ENCODE peak calls at places on chromosomes 16 and 17, in five cellular contexts. One of them, this sample, is unnamed.

GRCh38 chr17:34375598-34375997 is 12.6 kb upstream of the CCL1 start:
- DNase-seq in activated CD4-positive, alpha-beta T cell treated with anti-CD3 and anti-CD28 coated beads, Interleukin-2, amount 50 U/mL, for 24 hours: no peak
- DNase-seq in A549: no peak
- DNase-seq in Kasumi-1: no peak
- DNase-seq in fibroblast of lung: no peak
- DNase-seq in this sample: no peak

GRCh38 chr17:19541445-19541844 is 7.8 kb downstream of the SLC47A1 start:
- DNase-seq in activated CD4-positive, alpha-beta T cell treated with anti-CD3 and anti-CD28 coated beads, Interleukin-2, amount 50 U/mL, for 24 hours: no peak
- DNase-seq in A549: no peak
- DNase-seq in Kasumi-1: no peak
- DNase-seq in fibroblast of lung: no peak
- DNase-seq in this sample: no peak

GRCh38 chr17:78852709-78853111 is 12.1 kb upstream of the USP36 start:
- DNase-seq in activated CD4-positive, alpha-beta T cell treated with anti-CD3 and anti-CD28 coated beads, Interleukin-2, amount 50 U/mL, for 24 hours: no peak
- DNase-seq in A549: no peak
- DNase-seq in Kasumi-1: no peak
- DNase-seq in fibroblast of lung: no peak
- DNase-seq in this sample: no peak

GRCh38 chr17:2397247-2398171 is 3.4 kb downstream of the MNT start:
- DNase-seq in activated CD4-positive, alpha-beta T cell treated with anti-CD3 and anti-CD28 coated beads, Interleukin-2, amount 50 U/mL, for 24 hours: no peak
- DNase-seq in A549: no peak
- DNase-seq in Kasumi-1: no peak
- DNase-seq in fibroblast of lung: no peak
- DNase-seq in this sample: no peak

GRCh38 chr16:31079342-31079944 is 5.2 kb downstream of the ZNF646 start:
- DNase-seq in activated CD4-positive, alpha-beta T cell treated with anti-CD3 and anti-CD28 coated beads, Interleukin-2, amount 50 U/mL, for 24 hours: no peak
- DNase-seq in A549: no peak
- DNase-seq in Kasumi-1: peak; percentile 88
- DNase-seq in fibroblast of lung: no peak
- DNase-seq in this sample: no peak

GRCh38 chr17:45906237-45906636 is 11.9 kb downstream of the MAPT start:
- DNase-seq in activated CD4-positive, alpha-beta T cell treated with anti-CD3 and anti-CD28 coated beads, Interleukin-2, amount 50 U/mL, for 24 hours: no peak
- DNase-seq in A549: no peak
- DNase-seq in Kasumi-1: no peak
- DNase-seq in fibroblast of lung: no peak
- DNase-seq in this sample: no peak

GRCh38 chr16:7921360-7921759 is 588.7 kb downstream of the RBFOX1 start:
- DNase-seq in activated CD4-positive, alpha-beta T cell treated with anti-CD3 and anti-CD28 coated beads, Interleukin-2, amount 50 U/mL, for 24 hours: no peak
- DNase-seq in A549: no peak
- DNase-seq in Kasumi-1: no peak
- DNase-seq in fibroblast of lung: no peak
- DNase-seq in this sample: no peak

GRCh38 chr16:74825941-74826340 is 51.3 kb upstream of the FA2H start:
- DNase-seq in activated CD4-positive, alpha-beta T cell treated with anti-CD3 and anti-CD28 coated beads, Interleukin-2, amount 50 U/mL, for 24 hours: no peak
- DNase-seq in A549: no peak
- DNase-seq in Kasumi-1: no peak
- DNase-seq in fibroblast of lung: no peak
- DNase-seq in this sample: no peak

GRCh38 chr16:75053791-75054555 is 55.1 kb downstream of the ZNRF1 start:
- DNase-seq in activated CD4-positive, alpha-beta T cell treated with anti-CD3 and anti-CD28 coated beads, Interleukin-2, amount 50 U/mL, for 24 hours: no peak
- DNase-seq in A549: no peak
- DNase-seq in Kasumi-1: no peak
- DNase-seq in fibroblast of lung: no peak
- DNase-seq in this sample: no peak

GRCh38 chr17:29836643-29837042 is 93.4 kb downstream of the SSH2 start:
- DNase-seq in activated CD4-positive, alpha-beta T cell treated with anti-CD3 and anti-CD28 coated beads, Interleukin-2, amount 50 U/mL, for 24 hours: no peak
- DNase-seq in A549: no peak
- DNase-seq in Kasumi-1: no peak
- DNase-seq in fibroblast of lung: peak; percentile 58
- DNase-seq in this sample: no peak

GRCh38 chr16:57165923-57166322 is 19.9 kb downstream of the PSME3IP1 start:
- DNase-seq in activated CD4-positive, alpha-beta T cell treated with anti-CD3 and anti-CD28 coated beads, Interleukin-2, amount 50 U/mL, for 24 hours: no peak
- DNase-seq in A549: no peak
- DNase-seq in Kasumi-1: no peak
- DNase-seq in fibroblast of lung: peak; percentile 44
- DNase-seq in this sample: no peak

GRCh38 chr16:8048433-8048832 is 541.9 kb downstream of the TMEM114 start:
- DNase-seq in activated CD4-positive, alpha-beta T cell treated with anti-CD3 and anti-CD28 coated beads, Interleukin-2, amount 50 U/mL, for 24 hours: no peak
- DNase-seq in A549: no peak
- DNase-seq in Kasumi-1: no peak
- DNase-seq in fibroblast of lung: no peak
- DNase-seq in this sample: no peak

GRCh38 chr16:28258571-28258970 is 33.8 kb upstream of the SBK1 start:
- DNase-seq in activated CD4-positive, alpha-beta T cell treated with anti-CD3 and anti-CD28 coated beads, Interleukin-2, amount 50 U/mL, for 24 hours: no peak
- DNase-seq in A549: no peak
- DNase-seq in Kasumi-1: no peak
- DNase-seq in fibroblast of lung: peak; percentile 32
- DNase-seq in this sample: no peak

GRCh38 chr16:17459903-17460521 is 10.7 kb downstream of the XYLT1 start:
- DNase-seq in activated CD4-positive, alpha-beta T cell treated with anti-CD3 and anti-CD28 coated beads, Interleukin-2, amount 50 U/mL, for 24 hours: no peak
- DNase-seq in A549: no peak
- DNase-seq in Kasumi-1: no peak
- DNase-seq in fibroblast of lung: no peak
- DNase-seq in this sample: no peak